ENCODE peak calls at places on chromosomes 5 and 9, in seven cellular contexts. M is H9; N is stimulated activated CD4-positive, alpha-beta T cell treated with anti-CD3 and anti-CD28 coated beads, Interleukin-4, amount 100 ng/mL, for 4 hours; B is NCI-H1105 treated with DMSO at 0.1 percent for 48 hours; F is stimulated activated CD8-positive, alpha-beta memory T cell treated with anti-CD3 and anti-CD28 coated beads, Interleukin-4, amount 100 ng/mL, for 4 hours; Y is ACHN; A is GM06990. K is an unnamed sample.
A peak's percentile ranks its signal among the peaks of the same experiment; 100 is the strongest.

GRCh38 chr9:69120380-69121154 is 53.5 kb upstream of the TJP2 start:
- DNase-seq in M (peak; percentile 96), N (no peak), B (peak; percentile 88), F (no peak), Y (peak; percentile 73), A (peak; percentile 18), K (peak; percentile 13)

GRCh38 chr5:7321724-7322123 is 74.2 kb upstream of the ADCY2 start:
- DNase-seq in F (no peak), Y (peak; percentile 7), N (no peak), B (no peak), M (no peak), A (no peak), K (no peak)

GRCh38 chr9:111298831-111299603 is 31.0 kb downstream of the OR2K2 start:
- DNase-seq in B (peak; percentile 71), A (peak; percentile 36), F (no peak), N (no peak), M (no peak), Y (peak; percentile 68), K (no peak)

GRCh38 chr9:109574061-109574882 is 76.2 kb upstream of the PTPN3 start:
- DNase-seq in F (no peak), Y (peak; percentile 62), M (no peak), A (no peak), B (peak; percentile 64), N (no peak), K (no peak)

GRCh38 chr9:83062653-83063527 is at the start of gene RASEF:
- DNase-seq in M (peak; percentile 84), A (no peak), B (peak; percentile 74), F (no peak), Y (peak; percentile 69), N (no peak), K (no peak)

GRCh38 chr9:101736723-101737122 is 1.7 kb downstream of the GRIN3A start:
- DNase-seq in B (no peak), N (no peak), M (peak; percentile 71), A (no peak), F (no peak), Y (no peak), K (no peak)

GRCh38 chr9:99513441-99514112 is 291.5 kb downstream of the SEC61B start:
- DNase-seq in F (no peak), Y (no peak), A (peak; percentile 64), B (no peak), N (no peak), M (no peak), K (no peak)

GRCh38 chr9:110364451-110364850 is 26.8 kb upstream of the TXNDC8 start:
- DNase-seq in Y (no peak), B (no peak), F (no peak), M (no peak), A (no peak), N (no peak), K (no peak)

GRCh38 chr9:37421914-37422288 is 595 bp upstream of the GRHPR start:
- DNase-seq in B (no peak), N (no peak), A (no peak), M (peak; percentile 60), F (no peak), Y (peak; percentile 17), K (no peak)

GRCh38 chr9:34343090-34343489 is 13.7 kb downstream of the NUDT2 start:
- DNase-seq in M (no peak), A (no peak), F (no peak), B (no peak), N (no peak), Y (no peak), K (no peak)

GRCh38 chr5:172801184-172801671 is 30.2 kb upstream of the DUSP1 start:
- DNase-seq in N (no peak), M (no peak), F (no peak), B (no peak), Y (peak; percentile 17), A (no peak), K (no peak)

GRCh38 chr5:45796959-45797553 is 100.9 kb upstream of the HCN1 start:
- DNase-seq in Y (peak; percentile 14), N (no peak), F (no peak), A (no peak), B (no peak), M (no peak), K (no peak)

GRCh38 chr5:57442080-57442839 is 40.4 kb downstream of the ACTBL2 start:
- DNase-seq in F (no peak), M (no peak), A (no peak), Y (no peak), N (no peak), B (no peak), K (no peak)

GRCh38 chr5:4518924-4519660 is 621.0 kb upstream of the ADAMTS16 start:
- DNase-seq in N (no peak), Y (no peak), M (no peak), A (no peak), F (no peak), B (peak; percentile 85), K (no peak)

GRCh38 chr5:421287-421880 is 21.6 kb upstream of the EXOC3 start:
- DNase-seq in F (no peak), Y (no peak), A (no peak), B (no peak), M (peak; percentile 27), N (no peak), K (no peak)

GRCh38 chr9:69221036-69221435 is 47.0 kb downstream of the TJP2 start:
- DNase-seq in M (no peak), F (no peak), B (no peak), N (no peak), A (no peak), Y (no peak), K (no peak)

GRCh38 chr5:143213851-143214363 is 189.6 kb downstream of the NR3C1 start:
- DNase-seq in B (no peak), N (no peak), M (no peak), F (no peak), Y (no peak), A (peak; percentile 81), K (no peak)

GRCh38 chr5:83524991-83525390 is 53.4 kb downstream of the VCAN start:
- DNase-seq in B (no peak), Y (no peak), A (no peak), M (no peak), F (no peak), N (no peak), K (no peak)

GRCh38 chr9:111356567-111357244 is 26.7 kb upstream of the OR2K2 start:
- DNase-seq in M (no peak), Y (peak; percentile 79), N (no peak), B (no peak), A (no peak), F (no peak), K (no peak)

GRCh38 chr5:175681045-175681974 is 23.4 kb downstream of the HRH2 start:
- DNase-seq in F (no peak), B (no peak), N (no peak), Y (no peak), A (no peak), M (no peak), K (no peak)

GRCh38 chr5:170642066-170642735 is 138.4 kb downstream of the KCNIP1 start:
- DNase-seq in B (no peak), N (no peak), M (no peak), Y (no peak), F (no peak), A (no peak), K (no peak)

GRCh38 chr5:14588145-14588544 is 6.6 kb downstream of the OTULINL start:
- DNase-seq in M (no peak), F (no peak), B (no peak), A (no peak), Y (no peak), N (no peak), K (no peak)

GRCh38 chr5:2833513-2833912 is 82.0 kb upstream of the IRX2 start:
- DNase-seq in Y (no peak), N (no peak), B (no peak), M (no peak), A (no peak), F (no peak), K (no peak)

GRCh38 chr5:14727428-14727865 is 62.9 kb downstream of the OTULIN start:
- DNase-seq in B (peak; percentile 79), N (peak; percentile 70), Y (peak; percentile 67), A (no peak), F (peak; percentile 59), M (peak; percentile 75), K (peak; percentile 74)

GRCh38 chr9:128657344-128657704 is 677 bp upstream of the DYNC2I2 start:
- DNase-seq in A (no peak), F (no peak), Y (no peak), B (no peak), M (no peak), N (no peak), K (no peak)

GRCh38 chr5:35773936-35774335 is 82.8 kb upstream of the IL7R start:
- DNase-seq in B (no peak), A (no peak), F (no peak), N (no peak), Y (no peak), M (no peak), K (no peak)

GRCh38 chr9:115548826-115549225 is 430.9 kb upstream of the TNC start:
- DNase-seq in B (no peak), A (no peak), N (no peak), Y (no peak), M (no peak), F (no peak), K (no peak)

GRCh38 chr5:140481758-140482157 is 65.7 kb upstream of the EIF4EBP3 start:
- DNase-seq in Y (no peak), N (no peak), M (no peak), A (no peak), B (no peak), F (no peak), K (no peak)

GRCh38 chr5:56964173-56964572 is 12.2 kb upstream of the MIER3 start:
- DNase-seq in Y (no peak), F (no peak), N (no peak), M (no peak), B (no peak), A (no peak), K (no peak)

GRCh38 chr5:122258241-122258640 is 53.8 kb upstream of the SNCAIP start:
- DNase-seq in Y (no peak), F (no peak), N (no peak), A (no peak), M (no peak), B (no peak), K (no peak)

GRCh38 chr9:18905883-18906649 is 126.9 kb downstream of the SAXO1 start:
- DNase-seq in B (no peak), A (no peak), F (no peak), Y (no peak), N (no peak), M (no peak), K (no peak)

GRCh38 chr5:1633605-1634336 is 110.0 kb upstream of the LPCAT1 start:
- DNase-seq in B (peak; percentile 86), N (peak; percentile 74), Y (peak; percentile 66), F (peak; percentile 42), M (peak; percentile 89), A (peak; percentile 89), K (peak; percentile 72)

GRCh38 chr5:178296066-178296465 is 63.5 kb upstream of the PHYKPL start:
- DNase-seq in F (no peak), N (no peak), Y (no peak), B (no peak), A (no peak), M (no peak), K (no peak)

GRCh38 chr9:129140397-129141065 is 29.3 kb downstream of the PTPA start:
- DNase-seq in F (no peak), Y (peak; percentile 39), B (peak; percentile 16), A (peak; percentile 30), M (peak; percentile 77), N (peak; percentile 16), K (no peak)

GRCh38 chr5:98899456-98899855 is 29.4 kb downstream of the CHD1 start:
- DNase-seq in N (no peak), F (no peak), B (no peak), A (no peak), Y (no peak), M (no peak), K (no peak)

K was measured in activated naive CD4-positive, alpha-beta T cell treated with anti-CD3 and anti-CD28 coated beads, Interleukin-2, amount 50 U/mL, for 16 hours.